ENCODE peak calls at places on chromosomes 13 and 19, in five cellular contexts. S is AG04450, A is lower lobe of right lung, O is A549, L is testis. J is an unnamed sample. For H3K9me3, the result is how much of the 10 kb centered on the place peaks cover.

GRCh38 chr19:41478875-41479756 is 36.2 kb downstream of the ERICH4 start:
- DNase-seq in S (no peak), A (no peak), O (no peak), L (no peak), J (no peak)

GRCh38 chr13:51935326-51936171 is 73.8 kb downstream of the CCDC70 start:
- DNase-seq in S (no peak), A (no peak), O (peak), L (peak), J (no peak)

GRCh38 chr19:3459322-3459881 is 20.9 kb downstream of the SMIM24 start:
- DNase-seq in S (peak), A (peak), O (peak), L (peak), J (no peak)

GRCh38 chr13:110443633-110444225 is 117.8 kb downstream of the RAB20 start:
- DNase-seq in S (no peak), A (no peak), O (no peak), L (no peak), J (no peak)

GRCh38 chr19:47881757-47882156 is 4.4 kb downstream of the SULT2A1 start:
- DNase-seq in S (no peak), A (peak), O (no peak), L (no peak), J (no peak)

GRCh38 chr19:13165091-13165997 is 15.1 kb downstream of the IER2 start:
- DNase-seq in S (no peak), A (no peak), O (no peak), L (no peak), J (no peak)

GRCh38 chr19:50640368-50640767 is 687 bp upstream of the SYT3 start:
- DNase-seq in S (no peak), A (no peak), O (no peak), L (no peak), J (no peak)

GRCh38 chr13:94778986-94779385 is 66.6 kb upstream of the SOX21 start:
- DNase-seq in S (no peak), A (no peak), O (no peak), L (no peak), J (no peak)

GRCh38 chr13:29886446-29886845 is 36.0 kb upstream of the UBL3 start:
- DNase-seq in S (no peak), A (no peak), O (no peak), L (no peak), J (no peak)

GRCh38 chr19:19033426-19034203 is at the start of the genes ARMC6 and SUGP2:
- DNase-seq in S (peak), A (peak), O (peak), L (peak), J (peak)

GRCh38 chr13:27035892-27036235 is 135.7 kb downstream of the USP12 start:
- DNase-seq in S (no peak), A (no peak), O (peak), L (no peak), J (no peak)

GRCh38 chr19:35833972-35834371 is 18.3 kb downstream of the NPHS1 start:
- DNase-seq in S (no peak), A (no peak), O (no peak), L (no peak), J (no peak)

GRCh38 chr19:778910-779653 is 18.2 kb upstream of the PTBP1 start:
- DNase-seq in S (peak), A (no peak), O (peak), L (no peak), J (no peak)

GRCh38 chr13:77737583-77738200 is 40.2 kb downstream of the SLAIN1 start:
- DNase-seq in S (no peak), A (no peak), O (no peak), L (no peak), J (no peak)
- H3K27ac ChIP-seq in S (no peak), A (no peak), O (no peak), L (no peak), J (no peak)

GRCh38 chr13:60091573-60091972 is 72.2 kb downstream of the DIAPH3 start:
- DNase-seq in S (no peak), A (no peak), O (no peak), L (no peak), J (no peak)
- TF ChIP-seq CTCF in S (no peak), A (no peak), O (no peak), L (no peak), J (no peak)

DNA sequence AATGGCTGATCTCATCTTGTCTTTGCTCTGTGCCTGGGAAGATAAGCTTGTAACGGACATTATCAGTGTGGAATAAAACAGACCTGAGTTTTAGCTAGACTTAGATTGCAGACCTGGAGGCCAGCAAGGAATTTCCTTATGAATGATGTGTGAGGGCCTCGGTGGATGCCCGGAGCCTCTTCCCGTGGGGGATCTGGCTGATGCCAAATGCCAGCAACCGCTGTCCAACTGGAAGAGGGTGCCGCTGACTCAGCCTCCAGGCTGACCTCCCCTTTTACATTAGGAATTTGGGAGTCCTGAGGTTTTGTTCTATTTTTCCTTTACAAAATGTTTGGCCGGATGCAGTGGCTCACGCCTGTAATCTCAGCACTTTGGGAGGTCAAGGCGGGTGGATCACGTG is 19.6 kb upstream of the LILRA2 start:
- DNase-seq in S (no peak), A (no peak), O (no peak), L (no peak), J (no peak)
- H3K9me3 ChIP-seq in S (half or more), A (under half), O (under half), L (under half), J (under half)

GRCh38 chr19:8635422-8635821 is 5.0 kb downstream of the NFILZ start:
- DNase-seq in S (no peak), A (no peak), O (no peak), L (no peak), J (no peak)
- H3K27ac ChIP-seq in S (no peak), A (no peak), O (peak), L (no peak), J (no peak)

DNA sequence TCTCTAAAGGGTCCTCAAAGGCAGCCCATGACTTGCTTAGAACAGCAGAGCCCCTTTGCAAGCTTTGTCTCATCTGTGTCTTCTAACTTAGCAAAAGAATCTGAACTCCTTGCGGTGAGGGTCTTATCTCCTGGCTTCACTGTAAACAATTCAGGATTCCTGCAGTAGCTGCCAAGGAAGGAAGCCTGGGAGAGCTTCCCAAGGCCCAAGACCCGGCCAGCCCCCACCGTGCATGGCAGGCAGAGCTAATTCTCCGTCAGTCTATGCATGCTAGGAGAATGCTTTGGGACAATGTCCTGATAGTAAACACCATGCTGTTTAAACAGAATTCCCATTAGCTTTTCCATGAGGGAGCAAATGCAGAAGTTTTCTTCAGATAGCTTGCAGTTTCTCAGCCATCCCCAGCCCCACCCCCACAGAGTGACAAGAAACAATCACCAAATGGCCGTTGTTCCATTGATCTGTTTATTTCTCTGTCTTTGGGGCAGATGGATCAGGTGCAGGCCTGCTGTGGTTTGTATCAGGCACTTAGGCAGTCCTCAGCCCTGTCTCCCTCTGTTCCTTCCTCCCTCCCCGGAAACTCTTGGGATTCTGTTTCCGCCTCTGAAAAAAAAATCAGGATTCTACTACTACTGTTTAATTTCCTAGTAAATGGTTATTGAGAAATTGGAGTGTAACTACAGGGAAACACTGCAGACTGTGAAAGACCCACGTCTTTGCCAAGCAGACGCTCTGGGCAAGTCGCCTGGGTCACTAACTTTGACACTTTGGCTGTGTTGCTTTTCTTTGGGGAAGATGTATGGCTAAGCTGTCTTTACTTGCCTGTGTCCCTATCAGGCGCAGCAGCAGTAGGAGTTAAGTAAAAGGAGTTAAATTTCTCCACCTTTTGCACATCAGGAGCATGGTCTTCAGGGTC is 40.7 kb upstream of the SPATA13 start:
- DNase-seq in S (peak), A (no peak), O (no peak), L (no peak), J (no peak)
- TF ChIP-seq CTCF in S (no peak), A (no peak), O (no peak), L (no peak), J (no peak)

GRCh38 chr13:37138917-37139316 is 33.5 kb upstream of the CSNK1A1L start:
- DNase-seq in S (no peak), A (no peak), O (no peak), L (no peak), J (no peak)

GRCh38 chr13:37143901-37144300 is 38.4 kb upstream of the CSNK1A1L start:
- DNase-seq in S (no peak), A (no peak), O (no peak), L (no peak), J (no peak)

GRCh38 chr13:37139356-37139755 is 33.9 kb upstream of the CSNK1A1L start:
- DNase-seq in S (no peak), A (no peak), O (no peak), L (no peak), J (no peak)

GRCh38 chr13:37138169-37138568 is 32.7 kb upstream of the CSNK1A1L start:
- DNase-seq in S (no peak), A (no peak), O (no peak), L (no peak), J (no peak)

DNA sequence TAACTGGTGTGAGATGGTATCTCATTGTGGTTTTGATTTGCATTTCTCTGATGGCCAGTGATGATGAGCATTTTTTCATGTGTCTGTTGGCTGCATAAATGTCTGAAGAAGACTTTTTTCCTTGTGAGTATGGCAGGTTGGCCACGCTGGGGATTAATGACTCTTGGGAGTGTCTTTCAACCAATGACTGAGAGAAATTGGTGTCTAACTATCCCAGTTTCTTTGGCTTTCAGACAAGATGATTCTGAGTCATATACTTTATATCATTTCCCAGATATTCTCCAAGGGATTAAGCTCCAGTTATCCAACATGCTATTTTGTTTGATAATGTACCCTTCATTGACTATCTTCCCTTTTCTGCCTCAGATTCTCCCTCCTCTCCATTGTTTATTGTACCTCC is 35.5 kb upstream of the CSNK1A1L start:
- DNase-seq in S (no peak), A (no peak), O (no peak), L (no peak), J (no peak)
- H3K9me3 ChIP-seq in S (under half), A (under half), O (under half), L (under half), J (under half)

J was measured in CD4-positive, alpha-beta T cell.